ENCODE peak calls at places on chromosomes 1 and 21, in four cellular contexts. One of them, this sample, is unnamed.

GRCh38 chr1:203450541-203451149 is 25.0 kb upstream of the PRELP start:
- DNase-seq in OCI-LY7: peak
- DNase-seq in fibroblast of lung: no peak
- DNase-seq in fibroblast of pulmonary artery: no peak
- DNase-seq in this sample: no peak

GRCh38 chr1:64470670-64471217 is 815 bp downstream of the CACHD1 start:
- DNase-seq in OCI-LY7: no peak
- DNase-seq in fibroblast of lung: peak
- DNase-seq in fibroblast of pulmonary artery: peak
- DNase-seq in this sample: peak

GRCh38 chr1:125085720-125086591 is 3901.2 kb downstream of the SRGAP2C start:
- DNase-seq in OCI-LY7: no peak
- DNase-seq in fibroblast of lung: no peak
- DNase-seq in fibroblast of pulmonary artery: no peak
- DNase-seq in this sample: no peak

GRCh38 chr1:201259476-201260235 is 23.6 kb upstream of the PKP1 start:
- DNase-seq in OCI-LY7: no peak
- DNase-seq in fibroblast of lung: peak
- DNase-seq in fibroblast of pulmonary artery: no peak
- DNase-seq in this sample: peak

GRCh38 chr1:65179148-65179547 is 31.1 kb downstream of the AK4 start:
- DNase-seq in OCI-LY7: no peak
- DNase-seq in fibroblast of lung: peak
- DNase-seq in fibroblast of pulmonary artery: no peak
- DNase-seq in this sample: no peak

GRCh38 chr1:76955652-76956051 is 88.4 kb downstream of the ST6GALNAC5 start:
- DNase-seq in OCI-LY7: no peak
- DNase-seq in fibroblast of lung: peak
- DNase-seq in fibroblast of pulmonary artery: peak
- DNase-seq in this sample: no peak

GRCh38 chr1:170624141-170624540 is 39.8 kb upstream of the PRRX1 start:
- DNase-seq in OCI-LY7: no peak
- DNase-seq in fibroblast of lung: no peak
- DNase-seq in fibroblast of pulmonary artery: no peak
- DNase-seq in this sample: no peak

GRCh38 chr1:231519166-231519565 is 9.3 kb upstream of the TSNAX start:
- DNase-seq in OCI-LY7: no peak
- DNase-seq in fibroblast of lung: peak
- DNase-seq in fibroblast of pulmonary artery: peak
- DNase-seq in this sample: no peak

GRCh38 chr1:116804736-116805135 is 50.5 kb downstream of the CD2 start:
- DNase-seq in OCI-LY7: no peak
- DNase-seq in fibroblast of lung: no peak
- DNase-seq in fibroblast of pulmonary artery: no peak
- DNase-seq in this sample: no peak

GRCh38 chr1:19033926-19034680 is 77.6 kb upstream of the IFFO2 start:
- DNase-seq in OCI-LY7: no peak
- DNase-seq in fibroblast of lung: peak
- DNase-seq in fibroblast of pulmonary artery: no peak
- DNase-seq in this sample: peak

GRCh38 chr1:32042330-32042729 is 28.7 kb downstream of the KHDRBS1 start:
- DNase-seq in OCI-LY7: no peak
- DNase-seq in fibroblast of lung: no peak
- DNase-seq in fibroblast of pulmonary artery: no peak
- DNase-seq in this sample: no peak

GRCh38 chr1:32044246-32044645 is 28.5 kb upstream of the TMEM39B start:
- DNase-seq in OCI-LY7: no peak
- DNase-seq in fibroblast of lung: no peak
- DNase-seq in fibroblast of pulmonary artery: no peak
- DNase-seq in this sample: no peak

GRCh38 chr1:32035119-32035518 is 21.5 kb downstream of the KHDRBS1 start:
- DNase-seq in OCI-LY7: no peak
- DNase-seq in fibroblast of lung: no peak
- DNase-seq in fibroblast of pulmonary artery: no peak
- DNase-seq in this sample: no peak

GRCh38 chr1:32045770-32046169 is 27.0 kb upstream of the TMEM39B start:
- DNase-seq in OCI-LY7: no peak
- DNase-seq in fibroblast of lung: no peak
- DNase-seq in fibroblast of pulmonary artery: no peak
- DNase-seq in this sample: no peak

GRCh38 chr1:32040711-32041110 is 27.0 kb downstream of the KHDRBS1 start:
- DNase-seq in OCI-LY7: no peak
- DNase-seq in fibroblast of lung: no peak
- DNase-seq in fibroblast of pulmonary artery: no peak
- DNase-seq in this sample: no peak
- TF ChIP-seq CTCF in OCI-LY7: no peak
- TF ChIP-seq CTCF in fibroblast of lung: no peak
- TF ChIP-seq CTCF in fibroblast of pulmonary artery: no peak
- TF ChIP-seq CTCF in this sample: no peak

DNA sequence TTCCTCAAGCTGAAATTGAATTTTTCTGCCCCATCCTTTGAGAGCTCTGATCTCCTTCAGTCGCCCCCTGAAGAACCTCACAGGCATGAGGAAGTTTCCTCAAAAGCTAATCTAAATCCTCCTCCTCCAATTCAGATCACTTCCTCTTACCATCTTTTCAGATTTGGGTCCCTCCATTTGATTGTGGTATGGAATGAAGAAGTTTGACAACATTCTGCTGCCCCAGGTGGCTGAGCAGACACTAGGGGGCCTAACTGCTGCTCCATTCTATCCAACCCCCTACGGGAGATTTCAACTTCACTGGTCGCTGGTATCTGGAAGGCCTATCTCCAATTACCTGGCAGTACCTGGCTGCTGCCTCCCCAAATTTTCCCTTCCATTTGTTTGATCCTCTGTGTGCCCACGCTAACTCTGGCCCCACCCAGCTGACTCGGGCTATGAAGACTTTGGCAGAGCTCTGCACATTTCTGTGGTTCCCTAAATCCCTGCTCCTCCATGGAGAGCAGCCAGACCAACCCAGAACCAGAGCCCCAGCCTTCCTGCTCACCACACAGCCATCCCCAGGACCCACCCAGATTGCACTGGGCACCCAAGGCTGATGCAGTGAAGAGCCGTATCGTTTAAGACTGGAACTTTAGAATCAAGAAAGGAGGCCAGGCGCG is 7.8 kb downstream of the IRF6 start:
- DNase-seq in OCI-LY7: peak
- DNase-seq in fibroblast of lung: peak
- DNase-seq in fibroblast of pulmonary artery: no peak
- DNase-seq in this sample: no peak
- TF ChIP-seq CTCF in OCI-LY7: peak
- TF ChIP-seq CTCF in fibroblast of lung: no peak
- TF ChIP-seq CTCF in fibroblast of pulmonary artery: peak
- TF ChIP-seq CTCF in this sample: no peak

GRCh38 chr1:174884001-174884400 is 115.7 kb upstream of the CACYBP start:
- DNase-seq in OCI-LY7: no peak
- DNase-seq in fibroblast of lung: no peak
- DNase-seq in fibroblast of pulmonary artery: no peak
- DNase-seq in this sample: no peak

GRCh38 chr1:174880171-174880570 is 119.6 kb upstream of the CACYBP start:
- DNase-seq in OCI-LY7: no peak
- DNase-seq in fibroblast of lung: no peak
- DNase-seq in fibroblast of pulmonary artery: no peak
- DNase-seq in this sample: no peak

DNA sequence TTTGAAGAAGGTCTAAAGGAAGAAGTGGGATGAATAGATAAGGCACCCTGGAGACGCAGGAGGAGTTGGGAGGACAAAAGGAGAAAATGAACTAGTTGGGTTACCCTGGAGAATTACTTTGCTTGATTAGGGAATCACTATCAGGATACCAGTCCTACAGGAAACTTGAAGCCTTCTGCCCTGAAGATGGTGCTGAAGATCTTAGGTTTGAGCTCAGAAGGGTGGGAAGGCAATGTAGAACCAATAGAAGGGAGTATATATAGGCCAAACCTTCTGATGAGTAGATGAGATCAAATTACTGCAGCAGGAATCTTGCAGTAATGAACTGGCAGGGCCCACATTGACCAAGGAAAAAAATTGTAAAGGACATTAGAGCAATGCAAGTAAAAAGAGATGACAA is 116.4 kb upstream of the CACYBP start:
- DNase-seq in OCI-LY7: no peak
- DNase-seq in fibroblast of lung: peak
- DNase-seq in fibroblast of pulmonary artery: peak
- DNase-seq in this sample: no peak
- TF ChIP-seq CTCF in OCI-LY7: peak
- TF ChIP-seq CTCF in fibroblast of lung: no peak
- TF ChIP-seq CTCF in fibroblast of pulmonary artery: no peak
- TF ChIP-seq CTCF in this sample: no peak

DNA sequence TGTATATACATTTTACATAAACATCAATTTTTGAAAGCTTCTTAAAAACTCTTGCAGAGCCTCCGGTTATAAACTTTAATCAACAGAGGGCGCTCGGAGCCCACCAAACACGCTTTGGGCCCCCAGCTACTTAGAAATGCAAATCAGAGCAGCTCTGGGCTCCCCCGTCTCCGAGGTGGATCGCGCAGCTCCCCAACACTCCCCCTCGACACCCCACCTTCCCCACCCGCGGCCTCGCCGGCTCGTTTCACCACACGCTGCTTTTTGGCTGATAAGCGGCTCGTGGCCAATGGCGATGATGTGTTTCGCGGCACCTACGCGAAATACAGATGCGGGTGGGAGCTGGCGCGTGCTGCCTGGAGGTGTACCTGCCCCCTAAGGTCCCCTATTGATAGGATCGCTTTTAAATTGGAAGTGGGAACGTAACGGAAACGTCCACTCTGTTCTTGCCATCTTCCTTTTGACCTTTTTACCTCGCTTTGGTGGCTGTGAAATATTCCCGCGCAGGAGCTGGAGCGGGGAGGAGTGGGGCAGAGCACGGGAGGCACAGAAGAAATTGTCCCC is 1.6 kb upstream of the KIF26B start:
- DNase-seq in OCI-LY7: peak
- DNase-seq in fibroblast of lung: peak
- DNase-seq in fibroblast of pulmonary artery: peak
- DNase-seq in this sample: peak
- TF ChIP-seq CTCF in OCI-LY7: peak
- TF ChIP-seq CTCF in fibroblast of lung: peak
- TF ChIP-seq CTCF in fibroblast of pulmonary artery: peak
- TF ChIP-seq CTCF in this sample: peak

DNA sequence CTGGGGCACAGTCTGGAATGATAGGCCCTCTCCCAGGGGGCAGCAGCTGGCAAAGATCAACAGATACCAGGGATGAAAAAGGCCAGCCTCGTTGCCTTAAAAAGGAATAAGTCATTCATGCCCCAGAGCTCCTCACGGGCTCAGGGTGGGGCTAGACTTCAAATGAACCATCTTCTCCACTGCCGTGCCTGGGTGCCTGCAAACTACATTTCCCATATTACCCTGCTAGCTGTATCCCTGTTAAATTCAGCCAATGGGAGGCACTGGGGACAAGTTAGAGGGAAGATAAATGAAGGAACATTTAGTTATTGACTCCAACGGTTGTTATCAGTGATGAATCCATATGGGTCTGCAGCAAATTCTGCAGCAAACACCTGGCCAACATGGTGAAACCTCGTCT is 101.2 kb upstream of the CYYR1 start:
- DNase-seq in OCI-LY7: no peak
- DNase-seq in fibroblast of lung: no peak
- DNase-seq in fibroblast of pulmonary artery: no peak
- DNase-seq in this sample: no peak
- TF ChIP-seq CTCF in OCI-LY7: no peak
- TF ChIP-seq CTCF in fibroblast of lung: no peak
- TF ChIP-seq CTCF in fibroblast of pulmonary artery: no peak
- TF ChIP-seq CTCF in this sample: no peak